ENCODE peak calls at places on chromosomes 12 and 14, in six cellular contexts. Q, X, Z, A, W and D are unnamed samples.

GRCh38 chr12:6927999-6928702 is 392 bp downstream of the ATN1 start:
- DNase-seq in Q (no peak), X (no peak), Z (no peak), A (no peak), W (peak), D (peak)

GRCh38 chr14:29805415-29806123 is 122.1 kb downstream of the PRKD1 start:
- DNase-seq in Q (no peak), X (no peak), Z (no peak), A (no peak), W (peak), D (no peak)

GRCh38 chr14:78863143-78863542 is 693.0 kb downstream of the NRXN3 start:
- DNase-seq in Q (no peak), X (no peak), Z (no peak), A (peak), W (peak), D (no peak)

GRCh38 chr14:20247651-20248246 is 8.7 kb downstream of the OR11H4 start:
- DNase-seq in Q (no peak), X (peak), Z (no peak), A (peak), W (peak), D (peak)

GRCh38 chr12:81207173-81207572 is 129.3 kb downstream of the ACSS3 start:
- DNase-seq in Q (no peak), X (no peak), Z (no peak), A (no peak), W (no peak), D (no peak)

GRCh38 chr12:125185740-125186470 is 120.7 kb downstream of the AACS start:
- DNase-seq in Q (no peak), X (peak), Z (no peak), A (peak), W (peak), D (peak)

GRCh38 chr12:42030588-42030987 is 114.1 kb downstream of the GXYLT1 start:
- DNase-seq in Q (no peak), X (no peak), Z (no peak), A (no peak), W (no peak), D (no peak)

GRCh38 chr12:64450711-64451486 is 1.0 kb upstream of the TBK1 start:
- DNase-seq in Q (no peak), X (no peak), Z (no peak), A (peak), W (peak), D (peak)

GRCh38 chr12:48996794-48997718 is 2.1 kb downstream of the DDN start:
- DNase-seq in Q (no peak), X (no peak), Z (no peak), A (peak), W (peak), D (peak)

GRCh38 chr12:77118696-77119095 is 53.3 kb upstream of the E2F7 start:
- DNase-seq in Q (no peak), X (no peak), Z (no peak), A (no peak), W (no peak), D (no peak)

GRCh38 chr12:51406299-51406698 is 15.1 kb upstream of the GALNT6 start:
- DNase-seq in Q (no peak), X (no peak), Z (no peak), A (no peak), W (no peak), D (no peak)

GRCh38 chr14:81435578-81436295 is 35.6 kb upstream of the STON2 start:
- DNase-seq in Q (no peak), X (no peak), Z (no peak), A (peak), W (peak), D (peak)

GRCh38 chr12:87274594-87275245 is 754.5 kb downstream of the C12orf50 start:
- DNase-seq in Q (no peak), X (peak), Z (no peak), A (no peak), W (no peak), D (peak)

GRCh38 chr12:71799105-71799504 is 40.5 kb upstream of the TBC1D15 start:
- DNase-seq in Q (no peak), X (no peak), Z (no peak), A (no peak), W (no peak), D (no peak)

GRCh38 chr12:75996907-75997447 is 34.6 kb downstream of the PHLDA1 start:
- DNase-seq in Q (no peak), X (no peak), Z (no peak), A (no peak), W (no peak), D (no peak)

GRCh38 chr12:3317841-3318501 is 173.0 kb upstream of the PRMT8 start:
- DNase-seq in Q (no peak), X (no peak), Z (no peak), A (no peak), W (no peak), D (peak)

GRCh38 chr12:88876867-88877266 is 296.6 kb upstream of the KITLG start:
- DNase-seq in Q (no peak), X (no peak), Z (no peak), A (no peak), W (no peak), D (no peak)

GRCh38 chr12:52836042-52836466 is 1.9 kb upstream of the KRT79 start:
- DNase-seq in Q (no peak), X (no peak), Z (no peak), A (no peak), W (peak), D (no peak)

GRCh38 chr12:68237523-68238070 is 12.0 kb upstream of the IL26 start:
- DNase-seq in Q (no peak), X (no peak), Z (no peak), A (no peak), W (no peak), D (no peak)

GRCh38 chr12:51973560-51973959 is 22.1 kb downstream of the ACVR1B start:
- DNase-seq in Q (no peak), X (no peak), Z (no peak), A (no peak), W (no peak), D (no peak)

GRCh38 chr14:61076531-61076930 is 95.5 kb downstream of the SLC38A6 start:
- DNase-seq in Q (no peak), X (no peak), Z (no peak), A (peak), W (no peak), D (no peak)

GRCh38 chr14:50025776-50026175 is 90.6 kb downstream of the VCPKMT start:
- DNase-seq in Q (no peak), X (no peak), Z (no peak), A (no peak), W (no peak), D (no peak)

GRCh38 chr12:27034607-27035293 is 12.4 kb downstream of the MED21 start:
- DNase-seq in Q (no peak), X (no peak), Z (no peak), A (no peak), W (no peak), D (no peak)

GRCh38 chr14:84998216-84998615 is 531.7 kb upstream of the FLRT2 start:
- DNase-seq in Q (no peak), X (no peak), Z (no peak), A (no peak), W (no peak), D (no peak)

GRCh38 chr12:118999107-118999506 is 17.8 kb downstream of the SRRM4 start:
- DNase-seq in Q (no peak), X (no peak), Z (no peak), A (no peak), W (no peak), D (peak)

GRCh38 chr12:12881495-12881894 is 9.9 kb upstream of the GPRC5A start:
- DNase-seq in Q (no peak), X (peak), Z (no peak), A (peak), W (no peak), D (no peak)

GRCh38 chr12:2266666-2267623 is 214.2 kb downstream of the CACNA1C start:
- DNase-seq in Q (no peak), X (no peak), Z (no peak), A (peak), W (no peak), D (no peak)

GRCh38 chr14:87877877-87878276 is 115.1 kb downstream of the GALC start:
- DNase-seq in Q (no peak), X (no peak), Z (no peak), A (no peak), W (no peak), D (no peak)

GRCh38 chr14:22764382-22764781 is 2.1 kb upstream of the OXA1L start:
- DNase-seq in Q (no peak), X (no peak), Z (no peak), A (no peak), W (no peak), D (no peak)

GRCh38 chr14:55794655-55795583 is 214.9 kb downstream of the KTN1 start:
- DNase-seq in Q (no peak), X (no peak), Z (no peak), A (no peak), W (peak), D (no peak)

GRCh38 chr12:1836854-1837411 is 16.6 kb downstream of the LRTM2 start:
- DNase-seq in Q (no peak), X (no peak), Z (no peak), A (peak), W (no peak), D (peak)

GRCh38 chr14:95891742-95892141 is 15.1 kb downstream of the TUNAR start:
- DNase-seq in Q (no peak), X (peak), Z (no peak), A (no peak), W (no peak), D (no peak)

GRCh38 chr14:31294736-31295398 is 87.3 kb upstream of the HECTD1 start:
- DNase-seq in Q (no peak), X (no peak), Z (no peak), A (no peak), W (no peak), D (no peak)

GRCh38 chr12:123912415-123913385 is 59.9 kb downstream of the CCDC92 start:
- DNase-seq in Q (no peak), X (no peak), Z (no peak), A (peak), W (no peak), D (peak)

GRCh38 chr12:28700161-28700560 is 448.9 kb upstream of the FAR2 start:
- DNase-seq in Q (no peak), X (no peak), Z (no peak), A (no peak), W (no peak), D (no peak)

GRCh38 chr14:77122555-77123125 is 19.0 kb downstream of the ZDHHC22 start:
- DNase-seq in Q (no peak), X (no peak), Z (no peak), A (no peak), W (no peak), D (no peak)

GRCh38 chr14:77123381-77124344 is 17.9 kb downstream of the ZDHHC22 start:
- DNase-seq in Q (no peak), X (peak), Z (no peak), A (no peak), W (no peak), D (no peak)

GRCh38 chr14:77119852-77120251 is 21.7 kb downstream of the ZDHHC22 start:
- DNase-seq in Q (no peak), X (no peak), Z (no peak), A (no peak), W (no peak), D (no peak)

GRCh38 chr14:77124345-77125274 is 17.0 kb downstream of the ZDHHC22 start:
- DNase-seq in Q (no peak), X (no peak), Z (no peak), A (no peak), W (peak), D (peak)

GRCh38 chr14:77120771-77121743 is 20.5 kb downstream of the ZDHHC22 start:
- DNase-seq in Q (peak), X (no peak), Z (no peak), A (no peak), W (no peak), D (no peak)
- TF ChIP-seq JUND in Q (no peak), X (no peak), Z (no peak), A (no peak), W (no peak), D (no peak)

GRCh38 chr14:62378057-62378456 is 615.8 kb downstream of the SNAPC1 start:
- DNase-seq in Q (no peak), X (no peak), Z (no peak), A (no peak), W (no peak), D (no peak)
- TF ChIP-seq POLR2AphosphoS5 in Q (no peak), X (no peak), Z (no peak), A (no peak), W (no peak), D (no peak)

GRCh38 chr12:10873374-10873773 is 10.7 kb downstream of the PRH1 start:
- DNase-seq in Q (no peak), X (no peak), Z (no peak), A (no peak), W (no peak), D (no peak)

GRCh38 chr12:10867381-10867780 is 16.7 kb downstream of the PRH1 start:
- DNase-seq in Q (no peak), X (no peak), Z (no peak), A (peak), W (no peak), D (no peak)
- TF ChIP-seq JUND in Q (no peak), X (no peak), Z (no peak), A (no peak), W (no peak), D (no peak)

DNA sequence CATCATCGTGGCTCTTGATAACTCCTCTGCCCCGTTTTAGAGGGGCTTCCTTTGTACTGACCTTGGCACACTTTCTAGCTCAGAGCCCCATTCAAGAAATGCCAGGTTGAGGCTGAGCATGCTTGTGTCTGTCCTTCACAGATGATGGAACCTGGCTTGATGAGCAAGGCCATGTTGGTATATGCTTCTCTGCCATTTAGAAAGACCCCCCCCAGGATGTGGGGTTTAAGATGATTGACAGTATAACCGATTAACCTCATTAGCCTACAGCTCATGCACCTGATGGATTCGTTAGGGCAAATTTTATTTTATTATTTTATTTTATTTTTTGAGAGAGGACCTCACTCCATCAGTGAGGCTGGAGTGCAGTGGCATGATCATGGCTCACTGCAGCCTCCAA is 21.0 kb downstream of the BATF start:
- DNase-seq in Q (no peak), X (no peak), Z (no peak), A (no peak), W (no peak), D (no peak)
- TF ChIP-seq POLR2AphosphoS5 in Q (no peak), X (no peak), Z (no peak), A (no peak), W (no peak), D (no peak)

GRCh38 chr12:18546399-18546798 is 191.4 kb downstream of the PLCZ1 start:
- DNase-seq in Q (no peak), X (no peak), Z (no peak), A (peak), W (no peak), D (no peak)
- TF ChIP-seq JUND in Q (no peak), X (no peak), Z (no peak), A (no peak), W (no peak), D (no peak)

DNA sequence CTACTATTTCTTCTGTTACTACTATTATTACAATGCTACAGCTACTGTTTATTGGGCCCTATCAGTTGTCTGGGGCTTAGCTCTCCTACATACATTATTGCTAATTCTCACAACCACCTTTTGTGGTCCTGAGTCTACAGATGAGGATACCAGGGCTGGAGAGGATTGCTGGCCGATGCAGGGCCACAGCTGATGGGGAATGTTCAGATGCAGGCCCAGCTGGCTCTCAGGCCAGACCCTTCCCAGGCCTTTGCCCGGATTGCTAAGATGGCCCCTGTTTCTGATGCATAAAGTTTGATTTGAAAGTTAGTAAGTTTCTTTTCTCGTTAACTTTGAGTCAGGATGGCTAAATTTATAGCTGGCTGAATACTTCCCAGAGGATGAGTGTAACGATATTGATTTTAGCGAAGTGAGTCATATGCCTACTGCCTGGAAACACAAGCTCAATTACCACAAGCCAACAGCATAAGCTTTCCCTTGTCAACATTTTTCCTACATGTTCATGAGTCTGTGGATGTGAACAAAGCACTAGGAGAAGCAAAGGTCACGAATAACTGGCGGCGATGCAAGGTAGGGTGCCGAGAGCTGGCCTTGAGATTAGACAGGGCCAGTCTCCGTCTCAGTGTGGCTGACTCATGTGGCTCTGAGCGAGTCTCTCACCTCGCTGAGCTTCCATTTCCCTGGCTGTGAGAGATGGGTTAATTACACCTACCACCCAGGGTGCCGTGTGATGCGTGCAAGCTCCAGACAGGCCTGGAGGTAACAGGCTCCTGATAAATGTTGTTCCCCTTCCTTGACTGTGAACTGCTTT is 111.0 kb downstream of the BEGAIN start:
- DNase-seq in Q (no peak), X (peak), Z (no peak), A (peak), W (peak), D (no peak)
- TF ChIP-seq POLR2AphosphoS5 in Q (no peak), X (peak), Z (no peak), A (no peak), W (no peak), D (peak)

DNA sequence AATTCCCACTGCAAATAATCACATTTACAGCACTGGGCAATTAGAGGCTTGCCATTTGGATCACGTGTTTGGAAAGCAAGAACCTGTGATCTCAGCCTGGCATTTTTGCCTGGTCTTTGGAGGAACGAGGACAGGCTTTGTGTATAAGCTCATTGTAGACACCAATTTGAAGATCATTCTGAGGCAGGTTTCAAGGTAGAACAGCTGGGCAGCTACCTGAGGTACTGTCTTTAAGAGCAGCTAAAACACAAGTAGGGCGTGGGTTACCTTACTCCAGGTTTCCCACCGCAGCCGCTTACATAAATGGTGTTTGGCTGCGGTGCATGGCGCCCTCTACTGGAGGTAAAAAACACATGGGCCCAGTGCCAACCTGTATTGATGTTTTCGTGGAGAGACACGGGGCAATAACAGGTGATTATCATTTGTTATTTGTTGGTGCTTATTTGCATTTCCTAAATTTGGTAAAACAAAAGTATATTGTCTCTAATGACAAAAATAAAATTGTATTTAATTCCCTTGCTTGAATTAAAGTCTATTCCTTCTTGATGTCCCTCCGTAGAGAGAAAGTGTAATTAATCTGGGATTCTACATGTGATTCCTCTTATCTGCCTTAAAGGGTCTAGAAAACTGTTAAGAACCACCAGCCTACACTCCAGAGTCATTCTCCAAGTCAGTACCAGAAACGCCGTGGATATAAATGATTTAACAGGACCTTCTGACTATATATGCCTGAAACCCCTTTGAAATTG is 69.7 kb downstream of the SVOP start:
- DNase-seq in Q (peak), X (peak), Z (peak), A (peak), W (peak), D (peak)
- TF ChIP-seq JUND in Q (no peak), X (no peak), Z (no peak), A (no peak), W (peak), D (no peak)

GRCh38 chr12:92110083-92110640 is 35.5 kb downstream of the BTG1 start:
- DNase-seq in Q (no peak), X (no peak), Z (no peak), A (no peak), W (no peak), D (no peak)

GRCh38 chr12:92107621-92108131 is 38.0 kb downstream of the BTG1 start:
- DNase-seq in Q (no peak), X (no peak), Z (no peak), A (no peak), W (no peak), D (peak)

GRCh38 chr12:92107094-92107493 is 38.6 kb downstream of the BTG1 start:
- DNase-seq in Q (no peak), X (no peak), Z (no peak), A (no peak), W (peak), D (no peak)

GRCh38 chr12:92109613-92110012 is 36.0 kb downstream of the BTG1 start:
- DNase-seq in Q (no peak), X (no peak), Z (no peak), A (no peak), W (no peak), D (no peak)

GRCh38 chr12:92108651-92109050 is 37.0 kb downstream of the BTG1 start:
- DNase-seq in Q (no peak), X (no peak), Z (no peak), A (no peak), W (peak), D (peak)
- TF ChIP-seq POLR2AphosphoS5 in Q (no peak), X (no peak), Z (no peak), A (no peak), W (no peak), D (no peak)